ENCODE peak calls at places on chromosomes 5 and 9, in four cellular contexts. H, T, Q and D are unnamed samples.

GRCh38 chr5:158287643-158288228 is 428.8 kb upstream of the CLINT1 start:
- DNase-seq in T (no peak), Q (no peak), H (no peak), D (peak; percentile 15)

GRCh38 chr5:137649228-137649890 is 86.5 kb downstream of the KLHL3 start:
- DNase-seq in Q (no peak), T (no peak), H (no peak), D (no peak)

GRCh38 chr5:151157426-151158286 is at the start of gene ANXA6:
- DNase-seq in T (peak; percentile 22), Q (no peak), H (peak; percentile 92), D (peak; percentile 88)

GRCh38 chr5:135242021-135242480 is 157.0 kb downstream of the MACROH2A1 start:
- DNase-seq in H (no peak), T (no peak), Q (no peak), D (no peak)

GRCh38 chr5:96706433-96707111 is 44.4 kb downstream of the CAST start:
- DNase-seq in T (no peak), H (no peak), Q (no peak), D (no peak)

GRCh38 chr5:179307931-179308471 is 37.3 kb downstream of the ADAMTS2 start:
- DNase-seq in T (no peak), Q (no peak), H (no peak), D (no peak)

GRCh38 chr5:29208026-29208425 is 1985.5 kb upstream of the CDH6 start:
- DNase-seq in T (no peak), H (no peak), Q (no peak), D (no peak)

GRCh38 chr9:99403371-99403770 is 181.3 kb downstream of the SEC61B start:
- DNase-seq in Q (no peak), H (no peak), T (no peak), D (no peak)

GRCh38 chr5:91109634-91110033 is 273.5 kb downstream of the ARRDC3 start:
- DNase-seq in H (no peak), Q (no peak), T (no peak), D (no peak)

GRCh38 chr5:37816883-37817282 is 23.0 kb downstream of the GDNF start:
- DNase-seq in H (no peak), T (no peak), Q (no peak), D (no peak)

GRCh38 chr5:43191740-43192557 is at the start of gene NIM1K:
- DNase-seq in H (no peak), T (peak; percentile 58), Q (no peak), D (peak; percentile 65)

GRCh38 chr5:177967221-177967887 is 28.7 kb downstream of the PROP1 start:
- DNase-seq in T (no peak), Q (no peak), H (no peak), D (no peak)

GRCh38 chr9:98215821-98216220 is 23.4 kb upstream of the CORO2A start:
- DNase-seq in T (no peak), H (no peak), Q (no peak), D (peak; percentile 21)

GRCh38 chr9:73549991-73550390 is 398.3 kb downstream of the ANXA1 start:
- DNase-seq in T (peak; percentile 31), Q (no peak), H (no peak), D (no peak)

GRCh38 chr9:12695474-12695873 is 2.3 kb downstream of the TYRP1 start:
- DNase-seq in H (no peak), Q (no peak), T (no peak), D (no peak)

GRCh38 chr5:138536665-138537315 is 6.2 kb downstream of the ETF1 start:
- DNase-seq in Q (no peak), H (peak; percentile 39), T (peak; percentile 43), D (peak; percentile 38)

GRCh38 chr5:87388129-87388528 is 24.6 kb downstream of the CCNH start:
- DNase-seq in T (no peak), Q (no peak), H (no peak), D (no peak)

GRCh38 chr5:120207139-120207538 is 257.0 kb upstream of the PRR16 start:
- DNase-seq in T (no peak), Q (no peak), H (no peak), D (no peak)

GRCh38 chr5:40071870-40072269 is 607.8 kb upstream of the PTGER4 start:
- DNase-seq in T (no peak), H (no peak), Q (no peak), D (no peak)

GRCh38 chr9:133449760-133450159 is 10.0 kb upstream of the CACFD1 start:
- DNase-seq in H (no peak), Q (no peak), T (peak; percentile 50), D (no peak)

GRCh38 chr5:39283231-39283818 is 64.0 kb upstream of the FYB1 start:
- DNase-seq in T (peak; percentile 67), Q (no peak), H (peak; percentile 41), D (peak; percentile 54)

GRCh38 chr9:77952641-77953341 is 78.8 kb downstream of the GNAQ start:
- DNase-seq in T (no peak), Q (no peak), H (no peak), D (no peak)

GRCh38 chr5:137565450-137565849 is 66.3 kb upstream of the SPOCK1 start:
- DNase-seq in Q (no peak), H (no peak), T (no peak), D (no peak)

GRCh38 chr9:78030553-78031270 is 899 bp downstream of the GNAQ start:
- DNase-seq in H (peak; percentile 43), T (no peak), Q (no peak), D (peak; percentile 50)

GRCh38 chr5:57863661-57864060 is 381.1 kb upstream of the ACTBL2 start:
- DNase-seq in T (no peak), Q (no peak), H (no peak), D (no peak)

GRCh38 chr5:74182603-74183002 is 457.9 kb downstream of the ENC1 start:
- DNase-seq in H (no peak), T (no peak), Q (no peak), D (no peak)

GRCh38 chr9:2126331-2126789 is 111.2 kb downstream of the SMARCA2 start:
- DNase-seq in Q (no peak), T (no peak), H (no peak), D (no peak)

GRCh38 chr5:180872419-180872818 is 11.3 kb upstream of the ZFP62 start:
- DNase-seq in T (no peak), H (no peak), Q (no peak), D (no peak)

GRCh38 chr5:60633336-60633735 is 66.6 kb downstream of the DEPDC1B start:
- DNase-seq in Q (no peak), T (no peak), H (no peak), D (no peak)

GRCh38 chr5:180364306-180364856 is 11.2 kb upstream of the GFPT2 start:
- DNase-seq in Q (no peak), H (no peak), T (no peak), D (no peak)

GRCh38 chr9:98074119-98074990 is 17.8 kb downstream of the NANS start:
- DNase-seq in Q (no peak), T (peak; percentile 36), H (peak; percentile 67), D (peak; percentile 76)

GRCh38 chr9:89675403-89675771 is 70.6 kb downstream of the GADD45G start:
- DNase-seq in H (no peak), Q (no peak), T (no peak), D (no peak)

GRCh38 chr5:175684931-175685330 is 27.1 kb downstream of the HRH2 start:
- DNase-seq in T (no peak), H (no peak), Q (no peak), D (no peak)

GRCh38 chr9:126556560-126557250 is 57.0 kb upstream of the LMX1B start:
- DNase-seq in T (no peak), H (no peak), Q (no peak), D (no peak)

GRCh38 chr9:35616681-35617459 is 1.3 kb downstream of the CD72 start:
- DNase-seq in Q (no peak), T (no peak), H (peak; percentile 62), D (no peak)

GRCh38 chr5:31809037-31809910 is 170.3 kb downstream of the PDZD2 start:
- DNase-seq in H (peak; percentile 39), T (peak; percentile 52), Q (no peak), D (peak; percentile 79)

GRCh38 chr9:124381073-124381945 is 33.9 kb downstream of the PSMB7 start:
- DNase-seq in T (no peak), H (no peak), Q (no peak), D (no peak)

GRCh38 chr5:80479713-80480112 is 8.2 kb upstream of the FAM151B start:
- DNase-seq in H (no peak), T (no peak), Q (no peak), D (no peak)

GRCh38 chr9:1231998-1232919 is 182.1 kb downstream of the DMRT2 start:
- DNase-seq in H (no peak), Q (no peak), T (peak; percentile 84), D (no peak)

GRCh38 chr5:138975098-138975847 is 100.1 kb upstream of the LRRTM2 start:
- DNase-seq in H (no peak), T (no peak), Q (no peak), D (no peak)

GRCh38 chr5:124663101-124663506 is 83.3 kb downstream of the ZNF608 start:
- DNase-seq in H (no peak), Q (no peak), T (peak; percentile 95), D (no peak)

GRCh38 chr5:124659798-124660197 is 86.6 kb downstream of the ZNF608 start:
- DNase-seq in T (no peak), H (no peak), Q (no peak), D (no peak)

GRCh38 chr5:124660229-124661093 is 86.0 kb downstream of the ZNF608 start:
- DNase-seq in T (no peak), H (no peak), Q (no peak), D (no peak)

GRCh38 chr5:124662261-124662781 is 84.1 kb downstream of the ZNF608 start:
- DNase-seq in T (no peak), H (peak; percentile 23), Q (no peak), D (peak; percentile 65)

GRCh38 chr5:124661317-124662141 is 84.9 kb downstream of the ZNF608 start:
- DNase-seq in H (no peak), Q (no peak), T (peak; percentile 99), D (no peak)
- TF ChIP-seq TARDBP in H (no peak), Q (no peak), T (peak; percentile 96), D (no peak)

DNA sequence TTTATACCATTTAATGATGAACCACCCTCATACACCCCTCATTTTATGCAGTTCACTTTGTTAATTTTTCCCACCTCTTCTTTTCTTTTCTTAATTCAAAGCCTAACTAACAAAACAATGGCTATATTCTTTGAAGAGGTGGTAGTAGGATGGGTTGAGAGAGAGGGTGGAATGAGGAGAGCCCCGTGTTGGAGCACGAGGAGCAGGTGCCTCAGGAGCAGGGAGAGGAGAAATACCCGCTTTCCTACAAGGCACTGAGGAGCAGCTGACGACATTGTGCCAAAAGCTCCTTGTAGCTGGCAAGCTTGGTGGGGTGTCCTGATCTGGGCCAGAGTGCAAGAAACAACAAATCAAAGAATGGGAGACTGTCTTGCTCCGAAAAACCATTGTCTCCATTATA is 129.6 kb downstream of the HTR4 start:
- DNase-seq in H (no peak), Q (no peak), T (no peak), D (no peak)
- TF ChIP-seq BHLHE40 in H (no peak), Q (no peak), T (no peak), D (no peak)

DNA sequence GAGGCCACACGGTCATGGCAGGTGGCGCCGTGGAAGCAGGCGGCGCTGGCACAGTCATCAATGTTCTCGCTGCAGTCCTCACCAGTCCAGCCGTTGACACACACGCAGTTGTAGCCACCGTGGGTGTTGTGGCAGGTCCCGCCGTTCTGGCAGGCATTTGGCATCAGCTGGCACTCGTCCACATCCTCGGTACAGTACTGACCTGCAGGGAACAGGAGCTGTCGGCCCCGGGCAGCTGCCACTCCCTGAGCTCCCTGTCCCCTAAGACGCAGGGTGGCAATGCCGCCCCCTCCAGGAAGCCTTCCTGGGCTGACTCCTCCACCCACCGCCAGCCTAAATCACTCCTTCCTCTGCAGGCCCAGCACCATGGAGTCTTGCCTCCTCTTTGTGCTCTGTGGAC is 27.2 kb downstream of the NOTCH1 start:
- DNase-seq in H (no peak), Q (no peak), T (no peak), D (no peak)
- TF ChIP-seq TARDBP in H (no peak), Q (no peak), T (no peak), D (no peak)

GRCh38 chr9:122368642-122369041 is 2.2 kb upstream of the PTGS1 start:
- DNase-seq in T (no peak), Q (no peak), H (no peak), D (no peak)
- TF ChIP-seq BHLHE40 in T (no peak), Q (no peak), H (no peak), D (no peak)